ENCODE peak calls at places on chromosomes 12 and 14, in five cellular contexts. One of them, this sample, is unnamed.

GRCh38 chr12:117151195-117152031 is 38.9 kb downstream of the FBXO21 start:
- DNase-seq in RWPE1: no peak
- DNase-seq in foreskin keratinocyte: no peak
- DNase-seq in gastrocnemius medialis: peak; percentile 29
- DNase-seq in substantia nigra: no peak
- DNase-seq in this sample: no peak

GRCh38 chr14:80955434-80955939 is at the start of gene TSHR:
- DNase-seq in RWPE1: no peak
- DNase-seq in foreskin keratinocyte: no peak
- DNase-seq in gastrocnemius medialis: no peak
- DNase-seq in substantia nigra: no peak
- DNase-seq in this sample: no peak

GRCh38 chr12:62983594-62983993 is 48.6 kb upstream of the PPM1H start:
- DNase-seq in RWPE1: no peak
- DNase-seq in foreskin keratinocyte: no peak
- DNase-seq in gastrocnemius medialis: no peak
- DNase-seq in substantia nigra: no peak
- DNase-seq in this sample: no peak

GRCh38 chr12:29990971-29991370 is 207.2 kb upstream of the TMTC1 start:
- DNase-seq in RWPE1: no peak
- DNase-seq in foreskin keratinocyte: no peak
- DNase-seq in gastrocnemius medialis: no peak
- DNase-seq in substantia nigra: no peak
- DNase-seq in this sample: no peak

GRCh38 chr14:30214456-30215090 is 286.9 kb upstream of the PRKD1 start:
- DNase-seq in RWPE1: peak; percentile 45
- DNase-seq in foreskin keratinocyte: no peak
- DNase-seq in gastrocnemius medialis: no peak
- DNase-seq in substantia nigra: no peak
- DNase-seq in this sample: no peak

GRCh38 chr12:45660330-45660729 is 69.2 kb upstream of the ARID2 start:
- DNase-seq in RWPE1: peak; percentile 51
- DNase-seq in foreskin keratinocyte: peak; percentile 68
- DNase-seq in gastrocnemius medialis: peak; percentile 16
- DNase-seq in substantia nigra: no peak
- DNase-seq in this sample: no peak

GRCh38 chr12:19893514-19893913 is 454.2 kb downstream of the AEBP2 start:
- DNase-seq in RWPE1: peak; percentile 20
- DNase-seq in foreskin keratinocyte: no peak
- DNase-seq in gastrocnemius medialis: no peak
- DNase-seq in substantia nigra: no peak
- DNase-seq in this sample: no peak

GRCh38 chr12:3141339-3142321 is 64.5 kb downstream of the TSPAN9 start:
- DNase-seq in RWPE1: no peak
- DNase-seq in foreskin keratinocyte: no peak
- DNase-seq in gastrocnemius medialis: peak; percentile 29
- DNase-seq in substantia nigra: no peak
- DNase-seq in this sample: no peak

GRCh38 chr14:85263916-85264315 is 266.0 kb upstream of the FLRT2 start:
- DNase-seq in RWPE1: no peak
- DNase-seq in foreskin keratinocyte: no peak
- DNase-seq in gastrocnemius medialis: no peak
- DNase-seq in substantia nigra: no peak
- DNase-seq in this sample: no peak

GRCh38 chr14:78023112-78023511 is 147.1 kb upstream of the NRXN3 start:
- DNase-seq in RWPE1: no peak
- DNase-seq in foreskin keratinocyte: no peak
- DNase-seq in gastrocnemius medialis: no peak
- DNase-seq in substantia nigra: no peak
- DNase-seq in this sample: no peak

GRCh38 chr12:94725375-94726168 is 75.2 kb upstream of the TMCC3 start:
- DNase-seq in RWPE1: peak; percentile 30
- DNase-seq in foreskin keratinocyte: peak; percentile 26
- DNase-seq in gastrocnemius medialis: peak; percentile 20
- DNase-seq in substantia nigra: no peak
- DNase-seq in this sample: no peak

GRCh38 chr14:63050694-63051093 is 5.4 kb upstream of the KCNH5 start:
- DNase-seq in RWPE1: no peak
- DNase-seq in foreskin keratinocyte: no peak
- DNase-seq in gastrocnemius medialis: no peak
- DNase-seq in substantia nigra: no peak
- DNase-seq in this sample: no peak

GRCh38 chr12:77064891-77065360 is 443 bp downstream of the E2F7 start:
- DNase-seq in RWPE1: peak; percentile 52
- DNase-seq in foreskin keratinocyte: no peak
- DNase-seq in gastrocnemius medialis: no peak
- DNase-seq in substantia nigra: peak; percentile 22
- DNase-seq in this sample: no peak

GRCh38 chr12:121278450-121279375 is 17.8 kb downstream of the CAMKK2 start:
- DNase-seq in RWPE1: no peak
- DNase-seq in foreskin keratinocyte: no peak
- DNase-seq in gastrocnemius medialis: peak; percentile 35
- DNase-seq in substantia nigra: no peak
- DNase-seq in this sample: no peak

GRCh38 chr12:57110189-57111045 is 745 bp downstream of the STAT6 start:
- DNase-seq in RWPE1: peak; percentile 48
- DNase-seq in foreskin keratinocyte: no peak
- DNase-seq in gastrocnemius medialis: peak; percentile 46
- DNase-seq in substantia nigra: no peak
- DNase-seq in this sample: peak; percentile 58

GRCh38 chr12:7995266-7995963 is 37.1 kb upstream of the FOXJ2 start:
- DNase-seq in RWPE1: peak; percentile 55
- DNase-seq in foreskin keratinocyte: peak; percentile 46
- DNase-seq in gastrocnemius medialis: peak; percentile 64
- DNase-seq in substantia nigra: peak; percentile 4
- DNase-seq in this sample: peak; percentile 52

GRCh38 chr12:51240971-51241370 is 2.3 kb downstream of the DAZAP2 start:
- DNase-seq in RWPE1: no peak
- DNase-seq in foreskin keratinocyte: no peak
- DNase-seq in gastrocnemius medialis: no peak
- DNase-seq in substantia nigra: no peak
- DNase-seq in this sample: no peak

GRCh38 chr14:78086342-78086741 is 83.8 kb upstream of the NRXN3 start:
- DNase-seq in RWPE1: no peak
- DNase-seq in foreskin keratinocyte: no peak
- DNase-seq in gastrocnemius medialis: no peak
- DNase-seq in substantia nigra: no peak
- DNase-seq in this sample: no peak

GRCh38 chr12:113467514-113468364 is 3.9 kb downstream of the LHX5 start:
- DNase-seq in RWPE1: no peak
- DNase-seq in foreskin keratinocyte: no peak
- DNase-seq in gastrocnemius medialis: no peak
- DNase-seq in substantia nigra: no peak
- DNase-seq in this sample: no peak

GRCh38 chr12:65170245-65170881 is 980 bp downstream of the LEMD3 start:
- DNase-seq in RWPE1: peak; percentile 72
- DNase-seq in foreskin keratinocyte: peak; percentile 40
- DNase-seq in gastrocnemius medialis: peak; percentile 44
- DNase-seq in substantia nigra: peak; percentile 17
- DNase-seq in this sample: peak; percentile 18

GRCh38 chr14:35855886-35856481 is 29.8 kb downstream of the BRMS1L start:
- DNase-seq in RWPE1: no peak
- DNase-seq in foreskin keratinocyte: no peak
- DNase-seq in gastrocnemius medialis: no peak
- DNase-seq in substantia nigra: no peak
- DNase-seq in this sample: no peak

GRCh38 chr14:60758875-60759274 is 24.3 kb downstream of the MNAT1 start:
- DNase-seq in RWPE1: no peak
- DNase-seq in foreskin keratinocyte: no peak
- DNase-seq in gastrocnemius medialis: no peak
- DNase-seq in substantia nigra: no peak
- DNase-seq in this sample: no peak

GRCh38 chr14:29310757-29311156 is 544.2 kb downstream of the FOXG1 start:
- DNase-seq in RWPE1: peak; percentile 26
- DNase-seq in foreskin keratinocyte: peak; percentile 38
- DNase-seq in gastrocnemius medialis: no peak
- DNase-seq in substantia nigra: no peak
- DNase-seq in this sample: no peak

GRCh38 chr12:27319394-27319793 is 13.2 kb upstream of the BMAL2 start:
- DNase-seq in RWPE1: peak; percentile 23
- DNase-seq in foreskin keratinocyte: no peak
- DNase-seq in gastrocnemius medialis: no peak
- DNase-seq in substantia nigra: no peak
- DNase-seq in this sample: no peak

GRCh38 chr14:73255005-73255400 is 17.7 kb downstream of the PAPLN start:
- DNase-seq in RWPE1: no peak
- DNase-seq in foreskin keratinocyte: no peak
- DNase-seq in gastrocnemius medialis: no peak
- DNase-seq in substantia nigra: no peak
- DNase-seq in this sample: no peak

GRCh38 chr14:103527408-103528157 is 1.4 kb upstream of the TRMT61A start:
- DNase-seq in RWPE1: no peak
- DNase-seq in foreskin keratinocyte: peak; percentile 42
- DNase-seq in gastrocnemius medialis: no peak
- DNase-seq in substantia nigra: no peak
- DNase-seq in this sample: no peak

GRCh38 chr12:20602671-20603402 is 92.3 kb upstream of the SLCO1C1 start:
- DNase-seq in RWPE1: no peak
- DNase-seq in foreskin keratinocyte: no peak
- DNase-seq in gastrocnemius medialis: no peak
- DNase-seq in substantia nigra: no peak
- DNase-seq in this sample: no peak

GRCh38 chr12:24561882-24562760 is 386.8 kb downstream of the BCAT1 start:
- DNase-seq in RWPE1: no peak
- DNase-seq in foreskin keratinocyte: peak; percentile 19
- DNase-seq in gastrocnemius medialis: no peak
- DNase-seq in substantia nigra: no peak
- DNase-seq in this sample: peak; percentile 42

GRCh38 chr12:24562761-24563392 is 386.0 kb downstream of the BCAT1 start:
- DNase-seq in RWPE1: no peak
- DNase-seq in foreskin keratinocyte: peak; percentile 23
- DNase-seq in gastrocnemius medialis: no peak
- DNase-seq in substantia nigra: no peak
- DNase-seq in this sample: no peak

GRCh38 chr12:24560192-24560591 is 388.7 kb downstream of the BCAT1 start:
- DNase-seq in RWPE1: no peak
- DNase-seq in foreskin keratinocyte: no peak
- DNase-seq in gastrocnemius medialis: no peak
- DNase-seq in substantia nigra: no peak
- DNase-seq in this sample: no peak

GRCh38 chr12:24561411-24561871 is 387.5 kb downstream of the BCAT1 start:
- DNase-seq in RWPE1: no peak
- DNase-seq in foreskin keratinocyte: no peak
- DNase-seq in gastrocnemius medialis: no peak
- DNase-seq in substantia nigra: no peak
- DNase-seq in this sample: no peak

GRCh38 chr12:24560867-24561266 is 388.0 kb downstream of the BCAT1 start:
- DNase-seq in RWPE1: no peak
- DNase-seq in foreskin keratinocyte: no peak
- DNase-seq in gastrocnemius medialis: no peak
- DNase-seq in substantia nigra: no peak
- DNase-seq in this sample: no peak
- H3K27ac ChIP-seq in RWPE1: no peak overlapping the region
- H3K27ac ChIP-seq in foreskin keratinocyte: no peak overlapping the region
- H3K27ac ChIP-seq in gastrocnemius medialis: peak overlapping the region; percentile 69
- H3K27ac ChIP-seq in substantia nigra: peak overlapping the region; percentile 54
- H3K27ac ChIP-seq in this sample: peak overlapping the region; percentile 70

GRCh38 chr14:100306256-100306505 is at the start of gene SLC25A29:
- DNase-seq in RWPE1: no peak
- DNase-seq in foreskin keratinocyte: no peak
- DNase-seq in gastrocnemius medialis: no peak
- DNase-seq in substantia nigra: no peak
- DNase-seq in this sample: no peak
- H3K27ac ChIP-seq in RWPE1: peak within 1 kb of the TSS; percentile 83
- H3K27ac ChIP-seq in foreskin keratinocyte: no peak within 1 kb of the TSS
- H3K27ac ChIP-seq in gastrocnemius medialis: peak within 1 kb of the TSS; percentile 93
- H3K27ac ChIP-seq in substantia nigra: peak within 1 kb of the TSS; percentile 86
- H3K27ac ChIP-seq in this sample: peak within 1 kb of the TSS; percentile 70

GRCh38 chr14:69684461-69685183 is 73.2 kb downstream of the SUSD6 start:
- DNase-seq in RWPE1: no peak
- DNase-seq in foreskin keratinocyte: no peak
- DNase-seq in gastrocnemius medialis: peak; percentile 23
- DNase-seq in substantia nigra: no peak
- DNase-seq in this sample: no peak

GRCh38 chr14:69685217-69685616 is 73.8 kb downstream of the SUSD6 start:
- DNase-seq in RWPE1: peak; percentile 89
- DNase-seq in foreskin keratinocyte: peak; percentile 96
- DNase-seq in gastrocnemius medialis: no peak
- DNase-seq in substantia nigra: no peak
- DNase-seq in this sample: no peak

GRCh38 chr14:69690042-69690441 is 76.9 kb upstream of the SRSF5 start:
- DNase-seq in RWPE1: no peak
- DNase-seq in foreskin keratinocyte: no peak
- DNase-seq in gastrocnemius medialis: no peak
- DNase-seq in substantia nigra: no peak
- DNase-seq in this sample: no peak

GRCh38 chr14:69685716-69686115 is 74.3 kb downstream of the SUSD6 start:
- DNase-seq in RWPE1: peak; percentile 55
- DNase-seq in foreskin keratinocyte: peak; percentile 72
- DNase-seq in gastrocnemius medialis: peak; percentile 67
- DNase-seq in substantia nigra: no peak
- DNase-seq in this sample: no peak

DNA sequence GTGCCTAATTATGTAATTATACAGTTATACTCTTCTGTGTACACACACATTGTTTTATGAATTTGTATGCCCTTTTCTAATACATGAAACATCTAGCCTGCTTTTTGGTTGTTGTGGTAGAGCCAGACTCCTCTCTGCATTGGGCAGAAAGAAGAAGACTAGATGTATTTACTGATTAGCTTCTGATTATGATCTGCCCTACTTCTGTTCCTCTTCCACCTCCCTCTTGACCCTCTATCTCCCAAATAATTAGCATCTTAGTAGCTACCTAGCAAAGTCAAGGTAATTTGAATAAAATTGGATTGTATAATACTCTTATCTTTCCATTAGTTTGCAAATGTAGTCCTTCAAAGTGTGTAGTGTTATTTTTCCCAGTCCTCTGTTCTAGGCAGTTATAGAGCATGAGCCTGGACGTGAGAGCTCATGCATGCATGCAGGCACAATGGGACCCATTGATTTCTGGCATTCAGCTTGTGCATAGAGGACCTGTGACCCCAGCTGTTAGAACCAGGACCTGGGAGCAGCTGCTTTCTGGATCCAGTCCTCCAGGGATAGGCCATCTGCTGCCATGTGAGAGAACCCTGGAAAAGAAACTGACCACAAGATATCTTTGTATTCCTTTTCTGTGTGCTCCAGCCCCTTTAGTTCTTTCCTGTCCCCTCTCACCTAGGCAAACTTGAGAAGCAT is 76.7 kb downstream of the SUSD6 start:
- DNase-seq in RWPE1: no peak
- DNase-seq in foreskin keratinocyte: no peak
- DNase-seq in gastrocnemius medialis: no peak
- DNase-seq in substantia nigra: no peak
- DNase-seq in this sample: peak; percentile 44
- H3K27ac ChIP-seq in RWPE1: no peak overlapping the region
- H3K27ac ChIP-seq in foreskin keratinocyte: no peak overlapping the region
- H3K27ac ChIP-seq in gastrocnemius medialis: no peak overlapping the region
- H3K27ac ChIP-seq in substantia nigra: peak overlapping the region; percentile 66
- H3K27ac ChIP-seq in this sample: peak overlapping the region; percentile 72

DNA sequence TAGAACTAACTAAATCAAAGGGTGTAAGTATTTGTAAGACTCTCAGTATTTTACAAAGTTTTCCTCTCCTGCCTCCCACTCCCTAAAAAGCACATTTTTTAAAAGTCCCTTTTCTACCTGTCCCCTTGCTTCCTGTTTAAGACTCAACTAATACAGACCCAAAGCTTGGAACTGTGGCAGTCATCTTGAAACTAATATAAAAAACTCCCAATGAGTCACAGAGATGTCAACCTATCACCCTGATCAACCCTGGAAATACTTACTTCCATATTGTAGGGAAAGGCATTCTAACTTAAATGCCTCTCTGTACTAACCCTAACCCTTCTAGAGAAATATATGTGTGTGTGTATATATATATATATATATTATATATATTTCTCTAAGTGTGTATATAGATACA is 184.8 kb downstream of the SPTSSA start:
- DNase-seq in RWPE1: no peak
- DNase-seq in foreskin keratinocyte: no peak
- DNase-seq in gastrocnemius medialis: no peak
- DNase-seq in substantia nigra: no peak
- DNase-seq in this sample: no peak
- H3K27ac ChIP-seq in RWPE1: no peak overlapping the region
- H3K27ac ChIP-seq in foreskin keratinocyte: no peak overlapping the region
- H3K27ac ChIP-seq in gastrocnemius medialis: no peak overlapping the region
- H3K27ac ChIP-seq in substantia nigra: no peak overlapping the region
- H3K27ac ChIP-seq in this sample: no peak overlapping the region

This sample was measured in caudate nucleus.